ENCODE peak calls at places on chromosomes 7 and 10, in four cellular contexts. H, Q, T and D are unnamed samples.

GRCh38 chr10:14660872-14661271 is 113.8 kb downstream of the FAM107B start:
- DNase-seq in Q (no peak), T (no peak), H (no peak), D (no peak)

GRCh38 chr7:41731486-41732278 is 28.8 kb upstream of the INHBA start:
- DNase-seq in T (no peak), Q (no peak), H (no peak), D (no peak)

GRCh38 chr10:31745612-31746376 is 182.8 kb downstream of the ARHGAP12 start:
- DNase-seq in H (no peak), T (no peak), Q (no peak), D (no peak)

GRCh38 chr7:113093561-113093960 is 6.9 kb upstream of the GPR85 start:
- DNase-seq in T (no peak), Q (no peak), H (no peak), D (no peak)

GRCh38 chr7:55440040-55440690 is 75.0 kb downstream of the LANCL2 start:
- DNase-seq in T (no peak), Q (no peak), H (no peak), D (no peak)

GRCh38 chr10:26807532-26807931 is 53.2 kb downstream of the ABI1 start:
- DNase-seq in Q (no peak), H (no peak), T (no peak), D (no peak)

GRCh38 chr7:2100278-2101205 is 132.2 kb downstream of the MAD1L1 start:
- DNase-seq in T (peak; percentile 54), Q (no peak), H (no peak), D (no peak)

GRCh38 chr10:100878291-100878910 is 34.4 kb upstream of the SLF2 start:
- DNase-seq in Q (peak; percentile 40), H (no peak), T (peak; percentile 76), D (no peak)

GRCh38 chr7:128876127-128876526 is 13.5 kb downstream of the ATP6V1F start:
- DNase-seq in Q (no peak), T (no peak), H (peak; percentile 26), D (no peak)

GRCh38 chr7:24713850-24714675 is 43.2 kb downstream of the GSDME start:
- DNase-seq in T (no peak), Q (no peak), H (no peak), D (no peak)

GRCh38 chr7:24573008-24573553 is at the start of gene PALS2:
- DNase-seq in T (peak; percentile 61), Q (peak; percentile 62), H (peak; percentile 74), D (peak; percentile 66)

GRCh38 chr10:131811239-131812011 is 89.4 kb upstream of the PPP2R2D start:
- DNase-seq in H (no peak), Q (peak; percentile 6), T (no peak), D (no peak)

GRCh38 chr7:39733881-39734571 is 110.7 kb downstream of the RALA start:
- DNase-seq in Q (no peak), T (no peak), H (no peak), D (no peak)

GRCh38 chr10:131068760-131069159 is 242.8 kb downstream of the TCERG1L start:
- DNase-seq in H (no peak), T (no peak), Q (no peak), D (no peak)

GRCh38 chr7:100888988-100889760 is at the start of gene UFSP1:
- DNase-seq in T (peak; percentile 43), Q (no peak), H (peak; percentile 78), D (peak; percentile 46)
- TF ChIP-seq POLR2A in T (no peak), Q (no peak), H (no peak), D (no peak)

GRCh38 chr7:5420108-5420840 is 3.4 kb downstream of the TNRC18 start:
- DNase-seq in H (no peak), T (peak; percentile 41), Q (peak; percentile 41), D (no peak)

GRCh38 chr7:5423272-5423843 is at the start of gene TNRC18:
- DNase-seq in H (no peak), Q (peak; percentile 61), T (peak; percentile 64), D (no peak)

GRCh38 chr7:5420841-5421625 is 2.6 kb downstream of the TNRC18 start:
- DNase-seq in Q (peak; percentile 40), T (peak; percentile 50), H (peak; percentile 80), D (no peak)

GRCh38 chr7:5422324-5423271 is 1.0 kb downstream of the TNRC18 start:
- DNase-seq in Q (peak; percentile 35), H (no peak), T (no peak), D (no peak)

DNA sequence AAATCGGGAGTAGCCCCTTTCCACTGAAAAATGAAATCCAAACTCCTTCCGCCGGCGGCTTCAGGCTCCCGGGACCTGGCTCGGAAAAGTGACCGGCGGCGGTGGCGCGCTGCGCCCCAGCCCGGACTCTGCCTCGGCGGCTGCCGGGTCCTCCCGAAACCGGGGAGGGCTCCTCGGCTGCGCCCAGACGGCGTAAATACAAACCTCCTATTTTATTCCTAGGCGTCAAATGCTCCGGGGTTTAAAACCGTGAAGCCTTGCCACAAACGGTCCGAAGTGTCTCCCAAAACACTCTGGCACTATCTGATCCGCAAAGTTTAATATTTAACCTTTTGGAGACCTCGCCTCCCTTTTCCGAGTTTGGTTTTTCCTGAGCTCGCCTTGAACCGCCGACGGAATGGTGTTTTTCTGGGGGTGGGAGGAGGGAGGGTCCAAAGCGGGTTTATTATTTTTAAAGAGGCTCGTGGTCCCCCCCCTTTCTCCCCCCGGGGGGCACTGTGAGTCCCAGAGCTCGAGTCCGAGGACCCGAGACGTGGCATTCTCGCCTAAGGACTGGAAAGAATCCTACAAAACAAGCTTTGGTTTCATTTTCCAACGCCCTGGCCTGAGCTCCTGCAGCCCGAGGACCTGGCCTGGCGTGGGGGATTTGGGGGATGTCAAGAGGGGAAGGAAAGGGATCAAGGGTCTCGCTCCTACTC is 1.9 kb downstream of the TNRC18 start:
- DNase-seq in Q (peak; percentile 63), H (no peak), T (peak; percentile 62), D (no peak)
- TF ChIP-seq POLR2A in Q (no peak), H (no peak), T (no peak), D (peak; percentile 82)

GRCh38 chr7:143901710-143902587 is at the start of gene TCAF1:
- DNase-seq in T (peak; percentile 97), Q (peak; percentile 97), H (peak; percentile 95), D (peak; percentile 94)
- TF ChIP-seq POLR2A in T (peak; percentile 72), Q (no peak), H (no peak), D (peak; percentile 65)

GRCh38 chr10:32957341-32958084 is 517 bp downstream of the ITGB1 start:
- DNase-seq in Q (peak; percentile 74), H (peak; percentile 76), T (peak; percentile 62), D (peak; percentile 10)
- TF ChIP-seq POLR2A in Q (no peak), H (no peak), T (no peak), D (no peak)